ENCODE peak calls at places on chromosomes 13 and 19, in five cellular contexts. One of them, this sample, is unnamed.

GRCh38 chr13:36887758-36888521 is 32.1 kb downstream of the SMAD9 start:
- DNase-seq in stimulated activated naive CD8-positive, alpha-beta T cell treated with anti-CD3 and anti-CD28 coated beads, Interleukin-15, amount 100 ng/mL, for 72 hours: no peak
- DNase-seq in ELF-1: no peak
- DNase-seq in HEK293T: no peak
- DNase-seq in stimulated activated CD4-positive, alpha-beta T cell treated with anti-CD3 and anti-CD28 coated beads, Interleukin-1b, Interleukin-23, amount 100 ng/mL, for 24 hours: no peak
- DNase-seq in this sample: no peak

GRCh38 chr13:21232196-21232595 is 55.7 kb downstream of the MRPL57 start:
- DNase-seq in stimulated activated naive CD8-positive, alpha-beta T cell treated with anti-CD3 and anti-CD28 coated beads, Interleukin-15, amount 100 ng/mL, for 72 hours: no peak
- DNase-seq in ELF-1: no peak
- DNase-seq in HEK293T: no peak
- DNase-seq in stimulated activated CD4-positive, alpha-beta T cell treated with anti-CD3 and anti-CD28 coated beads, Interleukin-1b, Interleukin-23, amount 100 ng/mL, for 24 hours: no peak
- DNase-seq in this sample: no peak

GRCh38 chr13:73602295-73602694 is 531.9 kb downstream of the KLF12 start:
- DNase-seq in stimulated activated naive CD8-positive, alpha-beta T cell treated with anti-CD3 and anti-CD28 coated beads, Interleukin-15, amount 100 ng/mL, for 72 hours: no peak
- DNase-seq in ELF-1: peak; percentile 3
- DNase-seq in HEK293T: no peak
- DNase-seq in stimulated activated CD4-positive, alpha-beta T cell treated with anti-CD3 and anti-CD28 coated beads, Interleukin-1b, Interleukin-23, amount 100 ng/mL, for 24 hours: no peak
- DNase-seq in this sample: no peak

GRCh38 chr19:41064974-41065569 is 23.2 kb upstream of the CYP2A13 start:
- DNase-seq in stimulated activated naive CD8-positive, alpha-beta T cell treated with anti-CD3 and anti-CD28 coated beads, Interleukin-15, amount 100 ng/mL, for 72 hours: no peak
- DNase-seq in ELF-1: peak; percentile 7
- DNase-seq in HEK293T: peak; percentile 41
- DNase-seq in stimulated activated CD4-positive, alpha-beta T cell treated with anti-CD3 and anti-CD28 coated beads, Interleukin-1b, Interleukin-23, amount 100 ng/mL, for 24 hours: no peak
- DNase-seq in this sample: no peak

GRCh38 chr19:35618857-35619256 is 6.3 kb downstream of the HAUS5 start:
- DNase-seq in stimulated activated naive CD8-positive, alpha-beta T cell treated with anti-CD3 and anti-CD28 coated beads, Interleukin-15, amount 100 ng/mL, for 72 hours: no peak
- DNase-seq in ELF-1: peak; percentile 50
- DNase-seq in HEK293T: no peak
- DNase-seq in stimulated activated CD4-positive, alpha-beta T cell treated with anti-CD3 and anti-CD28 coated beads, Interleukin-1b, Interleukin-23, amount 100 ng/mL, for 24 hours: no peak
- DNase-seq in this sample: no peak

GRCh38 chr13:59766236-59766635 is 397.5 kb downstream of the DIAPH3 start:
- DNase-seq in stimulated activated naive CD8-positive, alpha-beta T cell treated with anti-CD3 and anti-CD28 coated beads, Interleukin-15, amount 100 ng/mL, for 72 hours: no peak
- DNase-seq in ELF-1: no peak
- DNase-seq in HEK293T: no peak
- DNase-seq in stimulated activated CD4-positive, alpha-beta T cell treated with anti-CD3 and anti-CD28 coated beads, Interleukin-1b, Interleukin-23, amount 100 ng/mL, for 24 hours: no peak
- DNase-seq in this sample: no peak

GRCh38 chr19:6271721-6272410 is 7.9 kb downstream of the MLLT1 start:
- DNase-seq in stimulated activated naive CD8-positive, alpha-beta T cell treated with anti-CD3 and anti-CD28 coated beads, Interleukin-15, amount 100 ng/mL, for 72 hours: no peak
- DNase-seq in ELF-1: peak; percentile 79
- DNase-seq in HEK293T: peak; percentile 20
- DNase-seq in stimulated activated CD4-positive, alpha-beta T cell treated with anti-CD3 and anti-CD28 coated beads, Interleukin-1b, Interleukin-23, amount 100 ng/mL, for 24 hours: no peak
- DNase-seq in this sample: no peak

GRCh38 chr13:33606692-33607091 is 211.3 kb upstream of the RFC3 start:
- DNase-seq in stimulated activated naive CD8-positive, alpha-beta T cell treated with anti-CD3 and anti-CD28 coated beads, Interleukin-15, amount 100 ng/mL, for 72 hours: no peak
- DNase-seq in ELF-1: peak; percentile 36
- DNase-seq in HEK293T: no peak
- DNase-seq in stimulated activated CD4-positive, alpha-beta T cell treated with anti-CD3 and anti-CD28 coated beads, Interleukin-1b, Interleukin-23, amount 100 ng/mL, for 24 hours: no peak
- DNase-seq in this sample: no peak

GRCh38 chr13:51453308-51453958 is 597 bp upstream of the INTS6 start:
- DNase-seq in stimulated activated naive CD8-positive, alpha-beta T cell treated with anti-CD3 and anti-CD28 coated beads, Interleukin-15, amount 100 ng/mL, for 72 hours: peak; percentile 82
- DNase-seq in ELF-1: peak; percentile 85
- DNase-seq in HEK293T: peak; percentile 66
- DNase-seq in stimulated activated CD4-positive, alpha-beta T cell treated with anti-CD3 and anti-CD28 coated beads, Interleukin-1b, Interleukin-23, amount 100 ng/mL, for 24 hours: peak; percentile 59
- DNase-seq in this sample: peak; percentile 83

This sample was measured in GM10248.